ENCODE peak calls at places on chromosomes 4 and X, in four cellular contexts. K is GM12892, M is HepG2, U is K562. F is an unnamed sample.
A peak's percentile ranks its signal among the peaks of the same experiment; 100 is the strongest.

GRCh38 chrX:65821721-65822496 is 154.5 kb downstream of the MSN start:
- DNase-seq in K (peak; percentile 11), M (no peak), U (no peak), F (peak; percentile 5)

GRCh38 chrX:50075630-50076349 is 125.0 kb downstream of the AKAP4 start:
- DNase-seq in K (no peak), M (no peak), U (no peak), F (no peak)

GRCh38 chrX:103847174-103847870 is 15.3 kb upstream of the RAB9B start:
- DNase-seq in K (no peak), M (no peak), U (no peak), F (no peak)

GRCh38 chr4:104129243-104129642 is 365.5 kb downstream of the CXXC4 start:
- DNase-seq in K (no peak), M (no peak), U (no peak), F (no peak)

GRCh38 chr4:169397762-169398161 is 127.0 kb upstream of the SH3RF1 start:
- DNase-seq in K (no peak), M (no peak), U (no peak), F (no peak)

GRCh38 chr4:67659065-67659464 is 41.9 kb downstream of the UBA6 start:
- DNase-seq in K (no peak), M (no peak), U (no peak), F (no peak)

GRCh38 chr4:101411926-101412325 is 64.6 kb upstream of the PPP3CA start:
- DNase-seq in K (no peak), M (no peak), U (no peak), F (no peak)

GRCh38 chr4:70269674-70270073 is 27.3 kb downstream of the CSN3 start:
- DNase-seq in K (no peak), M (peak; percentile 10), U (no peak), F (no peak)

GRCh38 chr4:113411496-113411938 is 350.0 kb downstream of the CAMK2D start:
- DNase-seq in K (no peak), M (peak; percentile 15), U (no peak), F (no peak)

GRCh38 chr4:14581741-14582140 is 420.5 kb upstream of the CPEB2 start:
- DNase-seq in K (no peak), M (no peak), U (no peak), F (no peak)

GRCh38 chr4:107402291-107402690 is 317.7 kb downstream of the PAPSS1 start:
- DNase-seq in K (no peak), M (no peak), U (no peak), F (no peak)

GRCh38 chr4:45323453-45324058 is 597.2 kb upstream of the GNPDA2 start:
- DNase-seq in K (no peak), M (no peak), U (no peak), F (no peak)

GRCh38 chr4:149500806-149501205 is 314.8 kb downstream of the IQCM start:
- DNase-seq in K (no peak), M (no peak), U (no peak), F (no peak)

GRCh38 chrX:101206471-101206870 is 13.1 kb upstream of the DRP2 start:
- DNase-seq in K (no peak), M (peak; percentile 16), U (peak; percentile 51), F (no peak)

GRCh38 chr4:8364848-8365350 is 75.6 kb downstream of the ACOX3 start:
- DNase-seq in K (no peak), M (no peak), U (no peak), F (no peak)

DNA sequence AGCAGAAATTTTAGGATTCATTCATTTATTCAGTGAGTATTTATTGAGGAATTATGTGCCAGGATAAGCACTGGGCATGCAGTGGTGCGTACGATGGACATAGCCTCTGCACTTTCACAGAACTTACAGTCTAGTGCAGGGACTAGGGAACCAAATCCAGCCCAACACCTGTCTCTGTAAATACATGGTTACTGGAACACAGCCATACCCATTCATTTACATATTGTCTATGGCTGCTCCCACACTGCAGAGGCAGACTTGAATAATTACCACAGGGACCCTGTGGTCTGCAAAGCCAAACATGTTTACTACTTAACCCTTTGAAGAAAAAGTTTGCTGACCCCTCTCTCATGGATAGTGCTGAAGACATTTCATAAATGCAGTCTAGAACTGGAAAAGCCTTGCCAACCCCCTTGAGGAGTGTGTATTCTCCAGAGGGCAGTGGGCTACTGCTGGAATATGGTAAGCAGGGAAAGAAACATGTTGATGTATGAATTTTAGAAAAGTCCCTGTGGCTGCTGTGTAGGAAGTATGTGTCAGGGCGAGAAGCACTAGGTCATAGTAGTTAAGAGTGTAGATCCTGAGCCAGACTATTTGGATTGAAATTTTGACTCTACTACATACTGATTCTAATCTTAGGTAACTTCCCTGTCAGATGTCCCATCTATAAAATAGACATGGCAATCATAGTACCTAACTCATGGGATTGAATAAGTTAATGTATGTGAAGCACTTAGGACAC is 75.5 kb downstream of the GALNT7 start:
- DNase-seq in K (no peak), M (no peak), U (no peak), F (no peak)
- TF ChIP-seq TAF1 in K (no peak), M (no peak), U (no peak), F (no peak)

GRCh38 chr4:173917255-173917960 is 366.1 kb downstream of the FBXO8 start:
- DNase-seq in K (no peak), M (no peak), U (no peak), F (no peak)
- TF ChIP-seq TAF1 in K (no peak), M (no peak), U (no peak), F (no peak)

DNA sequence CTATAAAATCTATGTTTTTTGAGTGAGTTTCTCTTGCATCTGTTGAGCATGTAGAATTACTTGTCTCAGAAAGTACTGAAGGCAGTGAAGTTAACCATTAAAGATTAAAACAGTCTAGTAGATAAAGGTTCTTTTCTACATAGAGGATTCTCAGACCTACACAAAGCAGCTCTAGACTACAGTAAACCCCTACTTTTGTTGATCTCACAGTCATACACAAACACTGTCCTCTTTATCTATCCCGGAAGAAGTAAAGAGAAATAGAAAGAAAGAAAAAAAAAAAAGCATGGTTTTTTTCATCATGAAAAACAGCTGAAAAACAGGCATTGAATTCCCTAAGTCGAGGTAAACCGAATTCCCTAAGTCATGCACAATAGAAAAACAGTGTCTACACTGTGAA is 58.6 kb downstream of the COL25A1 start:
- DNase-seq in K (no peak), M (no peak), U (no peak), F (no peak)
- TF ChIP-seq TAF1 in K (no peak), M (no peak), U (no peak), F (no peak)

GRCh38 chr4:185361872-185362271 is 33.9 kb downstream of the LRP2BP start:
- DNase-seq in K (no peak), M (no peak), U (no peak), F (no peak)

GRCh38 chr4:185359767-185360446 is 35.8 kb downstream of the LRP2BP start:
- DNase-seq in K (no peak), M (no peak), U (peak; percentile 55), F (no peak)

GRCh38 chr4:185357220-185357619 is 38.5 kb downstream of the LRP2BP start:
- DNase-seq in K (no peak), M (no peak), U (no peak), F (no peak)

GRCh38 chr4:185357733-185358440 is 37.8 kb downstream of the LRP2BP start:
- DNase-seq in K (no peak), M (no peak), U (peak; percentile 63), F (no peak)

DNA sequence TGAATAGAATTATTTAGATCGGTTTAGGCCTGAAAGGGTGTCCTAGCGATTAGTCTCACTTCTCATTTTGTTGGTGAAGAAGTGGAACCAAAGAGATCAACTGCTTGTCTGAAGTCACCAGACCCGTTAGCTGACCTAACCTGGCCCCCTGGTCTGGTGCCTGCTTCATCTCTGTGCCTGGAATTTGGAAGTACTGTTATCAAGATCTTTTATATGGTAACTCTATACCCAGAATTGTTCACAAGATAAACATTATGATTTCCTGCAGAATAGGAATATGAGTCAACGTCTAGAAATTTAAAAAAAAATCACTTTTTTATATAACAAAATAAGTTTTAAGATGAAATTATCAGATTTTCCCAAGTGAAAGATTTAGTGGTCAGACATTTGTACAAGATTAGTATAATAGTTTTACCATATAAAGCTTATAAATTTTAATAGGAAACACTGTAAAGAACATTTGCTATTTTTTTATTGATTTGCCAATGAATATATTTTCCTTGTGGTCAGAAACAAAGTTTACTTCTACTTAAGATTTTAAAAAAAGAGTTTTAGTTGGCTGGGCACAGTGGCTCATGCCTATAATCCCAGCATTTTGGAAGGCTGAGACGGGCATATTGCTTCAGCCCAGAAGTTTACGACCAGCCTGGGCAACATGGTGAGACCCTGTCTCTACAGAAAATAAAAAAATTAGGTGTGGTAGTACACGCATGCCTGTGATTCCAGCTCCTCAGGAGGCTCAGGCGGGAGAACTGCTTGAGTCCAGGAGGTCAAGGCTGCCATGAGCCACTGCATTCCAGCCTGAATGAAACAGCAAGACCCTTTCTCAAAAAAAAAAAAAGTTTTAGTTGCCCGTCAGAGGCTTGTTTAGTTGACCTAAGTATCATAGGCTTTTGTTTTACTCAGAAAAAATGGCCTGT is 37.0 kb downstream of the LRP2BP start:
- DNase-seq in K (no peak), M (peak; percentile 42), U (peak; percentile 29), F (no peak)
- TF ChIP-seq TAF1 in K (no peak), M (no peak), U (no peak), F (no peak)

DNA sequence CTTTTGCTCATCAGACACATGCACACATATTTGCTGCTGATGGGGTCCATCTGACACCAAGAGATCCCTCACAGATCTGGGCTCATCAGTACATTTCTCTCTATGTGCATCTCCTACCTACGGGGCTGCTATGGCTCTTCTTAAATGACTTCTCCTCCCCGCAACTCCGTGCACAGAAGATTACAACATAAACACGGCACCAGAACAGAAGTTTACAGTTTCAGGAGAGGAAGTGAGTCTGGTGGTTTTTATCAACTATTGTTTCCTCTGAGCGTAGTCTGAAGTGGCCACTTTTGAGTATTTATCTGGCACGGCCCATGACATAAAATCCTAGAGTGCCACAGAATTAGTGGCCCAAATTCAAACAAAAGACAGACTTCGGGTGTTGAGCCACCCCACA is 263.8 kb downstream of the PRDM5 start:
- DNase-seq in K (no peak), M (no peak), U (no peak), F (no peak)
- TF ChIP-seq TAF1 in K (no peak), M (no peak), U (no peak), F (no peak)

GRCh38 chrX:102651242-102651967 is at the start of gene GPRASP1:
- DNase-seq in K (no peak), M (no peak), U (no peak), F (peak; percentile 7)
- TF ChIP-seq TAF1 in K (no peak), M (no peak), U (no peak), F (no peak)

DNA sequence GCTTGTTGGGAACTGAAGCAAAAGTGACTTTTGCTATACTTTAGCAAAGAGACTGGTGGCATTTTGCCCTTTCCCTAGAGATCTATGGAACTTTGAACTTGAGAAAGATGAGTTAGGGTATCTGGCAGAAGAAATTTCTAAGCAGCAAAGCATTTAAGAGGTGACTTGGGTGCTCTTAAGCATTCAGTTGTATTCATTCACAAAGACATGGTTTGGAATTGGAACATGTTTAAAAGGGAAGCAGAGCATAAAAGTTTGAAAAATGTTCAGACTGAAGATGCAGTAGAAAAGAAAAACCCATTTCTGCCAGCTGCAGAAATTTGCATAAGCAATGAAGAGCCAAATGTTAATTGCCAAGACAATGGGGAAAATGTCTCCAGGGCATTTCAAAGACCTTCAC is 21.6 kb downstream of the AIMP1 start:
- DNase-seq in K (no peak), M (no peak), U (no peak), F (no peak)
- TF ChIP-seq TAF1 in K (no peak), M (no peak), U (no peak), F (no peak)